ENCODE peak calls at places on chromosomes 13 and 19, in six cellular contexts. C is AG10803, R is WTC11, O is pancreas, N is cardiac fibroblast, T is tibial nerve. S is an unnamed sample.

GRCh38 chr19:4482721-4483120 is 10.6 kb downstream of the HDGFL2 start:
- DNase-seq in C (no peak), N (no peak), O (no peak), T (no peak), R (no peak), S (no peak)

GRCh38 chr13:33561627-33562026 is 256.3 kb upstream of the RFC3 start:
- DNase-seq in T (no peak), R (no peak), O (no peak), N (no peak), C (no peak), S (no peak)

GRCh38 chr13:51814825-51815650 is 11.1 kb upstream of the DHRS12 start:
- DNase-seq in T (peak), O (peak), R (peak), N (peak), C (peak), S (peak)

GRCh38 chr13:99496322-99497142 is 4.7 kb upstream of the TM9SF2 start:
- DNase-seq in T (no peak), R (no peak), O (no peak), C (peak), N (peak), S (no peak)

GRCh38 chr19:8438236-8438635 is 6.5 kb upstream of the HNRNPM start:
- DNase-seq in N (no peak), R (no peak), O (no peak), C (no peak), T (no peak), S (no peak)

GRCh38 chr13:78601124-78601885 is 2.0 kb downstream of the POU4F1 start:
- DNase-seq in C (no peak), O (no peak), T (no peak), R (peak), N (no peak), S (peak)

GRCh38 chr13:47256618-47257017 is 359.8 kb upstream of the HTR2A start:
- DNase-seq in O (no peak), T (no peak), C (peak), N (peak), R (no peak), S (no peak)

GRCh38 chr13:99033814-99034213 is 56.0 kb upstream of the DOCK9 start:
- DNase-seq in T (no peak), C (peak), O (no peak), R (no peak), N (peak), S (no peak)

GRCh38 chr19:17323274-17323972 is 11.2 kb downstream of the ANO8 start:
- DNase-seq in C (no peak), O (no peak), T (no peak), N (no peak), R (no peak), S (no peak)

GRCh38 chr13:51644649-51645048 is 60.4 kb downstream of the WDFY2 start:
- DNase-seq in N (peak), C (peak), O (no peak), R (no peak), T (no peak), S (no peak)

GRCh38 chr19:10086904-10087256 is 763 bp downstream of the SHFL start:
- DNase-seq in T (no peak), C (no peak), R (no peak), O (peak), N (no peak), S (no peak)

GRCh38 chr19:4521170-4521887 is 3.0 kb upstream of the PLIN4 start:
- DNase-seq in C (peak), R (no peak), O (no peak), N (peak), T (no peak), S (no peak)

GRCh38 chr13:33286143-33286542 is 588 bp upstream of the STARD13 start:
- DNase-seq in T (no peak), O (no peak), C (no peak), N (no peak), R (no peak), S (no peak)

GRCh38 chr19:14059093-14059480 is 2.8 kb downstream of the PALM3 start:
- DNase-seq in R (peak), T (no peak), N (no peak), O (no peak), C (no peak), S (peak)
- TF ChIP-seq CTCF in R (peak), T (peak), N (peak), O (peak), C (peak), S (peak)

GRCh38 chr13:113811081-113811928 is 52.3 kb downstream of the TMEM255B start:
- DNase-seq in T (no peak), O (no peak), R (no peak), N (no peak), C (no peak), S (no peak)
- TF ChIP-seq CTCF in T (no peak), O (no peak), R (no peak), N (no peak), C (no peak), S (no peak)

DNA sequence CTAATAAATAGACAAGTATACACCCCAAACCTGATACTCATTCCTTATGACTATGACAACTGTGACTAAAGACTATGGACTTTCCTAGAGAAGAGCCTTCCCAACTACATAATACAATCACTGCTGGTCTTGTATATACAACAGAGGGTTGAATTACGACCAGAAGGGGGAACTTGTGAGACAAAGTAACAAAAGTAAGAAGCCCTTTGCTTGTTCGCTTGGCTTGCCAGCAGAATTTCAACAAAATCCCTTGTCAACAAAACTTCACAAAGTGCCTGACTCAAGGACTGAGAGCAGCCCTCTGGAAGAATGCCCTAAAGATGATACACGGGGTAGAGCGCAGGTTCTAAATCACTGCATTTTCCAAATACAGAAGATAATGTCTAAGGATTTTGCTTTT is 99.4 kb downstream of the WASF3 start:
- DNase-seq in N (peak), O (no peak), R (no peak), C (peak), T (no peak), S (no peak)
- TF ChIP-seq CTCF in N (no peak), O (no peak), R (no peak), C (peak), T (no peak), S (no peak)

DNA sequence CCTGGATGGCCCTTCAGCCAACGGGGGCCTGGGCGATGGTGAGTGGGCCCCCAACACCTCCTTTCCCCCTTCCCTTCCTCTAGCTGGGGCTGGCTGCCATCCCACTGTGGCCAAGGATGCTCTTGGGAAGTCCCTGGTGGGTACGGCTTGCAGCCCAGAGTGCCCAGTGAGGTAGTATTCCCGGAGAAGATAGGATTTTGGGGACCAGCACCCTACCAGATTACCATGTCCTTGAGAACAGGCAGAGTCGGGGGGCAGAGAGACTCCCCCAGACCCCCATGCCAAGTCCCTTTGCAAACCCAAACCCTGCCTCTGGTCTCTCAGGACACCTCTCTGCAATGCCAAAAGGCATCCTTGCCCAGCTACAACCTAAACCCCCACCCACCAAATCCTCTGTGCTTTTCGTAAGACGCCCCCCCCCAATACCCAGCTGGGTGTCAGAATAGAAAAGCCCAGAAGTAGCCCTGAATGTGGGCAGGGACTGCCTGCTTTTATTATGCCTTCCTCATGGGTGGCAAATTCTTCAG is 1.7 kb downstream of the HIF3A start:
- DNase-seq in R (no peak), T (no peak), N (no peak), O (no peak), C (no peak), S (no peak)
- TF ChIP-seq CTCF in R (no peak), T (no peak), N (no peak), O (no peak), C (no peak), S (no peak)